ENCODE peak calls at places on chromosomes 12 and 14, in four cellular contexts. N, R, L and O are unnamed samples. For H3K4me1, the result is how much of the 10 kb centered on the place peaks cover.

GRCh38 chr14:77086951-77087350 is 11.1 kb upstream of the CIPC start:
- DNase-seq in N (no peak), R (no peak), L (no peak), O (no peak)

GRCh38 chr12:33187409-33187808 is 252.2 kb downstream of the SYT10 start:
- DNase-seq in N (no peak), R (no peak), L (no peak), O (no peak)

GRCh38 chr12:54394281-54394719 is 9.8 kb upstream of the ZNF385A start:
- DNase-seq in N (peak), R (peak), L (no peak), O (peak)

GRCh38 chr12:75720807-75721206 is 209.4 kb upstream of the KRR1 start:
- DNase-seq in N (no peak), R (no peak), L (no peak), O (no peak)

GRCh38 chr14:52835122-52835903 is 43.9 kb upstream of the GNPNAT1 start:
- DNase-seq in N (no peak), R (no peak), L (no peak), O (no peak)

GRCh38 chr14:39318574-39318973 is 84.9 kb downstream of the MIA2 start:
- DNase-seq in N (no peak), R (no peak), L (no peak), O (no peak)

GRCh38 chr12:107319536-107320030 is 226.2 kb upstream of the CRY1 start:
- DNase-seq in N (no peak), R (no peak), L (no peak), O (peak)

GRCh38 chr12:117151195-117152031 is 38.9 kb downstream of the FBXO21 start:
- DNase-seq in N (peak), R (peak), L (peak), O (no peak)

GRCh38 chr12:9742665-9743064 is 9.8 kb upstream of the CLECL1 start:
- DNase-seq in N (no peak), R (peak), L (no peak), O (no peak)

GRCh38 chr12:1130164-1130563 is 139.1 kb downstream of the ERC1 start:
- DNase-seq in N (no peak), R (no peak), L (no peak), O (no peak)

GRCh38 chr14:81343166-81343565 is 57.0 kb downstream of the STON2 start:
- DNase-seq in N (no peak), R (no peak), L (no peak), O (no peak)

GRCh38 chr12:2319136-2319535 is 266.3 kb downstream of the CACNA1C start:
- DNase-seq in N (no peak), R (no peak), L (no peak), O (no peak)

GRCh38 chr12:109113661-109114321 is 2.6 kb upstream of the ACACB start:
- DNase-seq in N (no peak), R (no peak), L (no peak), O (no peak)
- H3K27ac ChIP-seq in N (no peak), R (peak), L (peak), O (no peak)

DNA sequence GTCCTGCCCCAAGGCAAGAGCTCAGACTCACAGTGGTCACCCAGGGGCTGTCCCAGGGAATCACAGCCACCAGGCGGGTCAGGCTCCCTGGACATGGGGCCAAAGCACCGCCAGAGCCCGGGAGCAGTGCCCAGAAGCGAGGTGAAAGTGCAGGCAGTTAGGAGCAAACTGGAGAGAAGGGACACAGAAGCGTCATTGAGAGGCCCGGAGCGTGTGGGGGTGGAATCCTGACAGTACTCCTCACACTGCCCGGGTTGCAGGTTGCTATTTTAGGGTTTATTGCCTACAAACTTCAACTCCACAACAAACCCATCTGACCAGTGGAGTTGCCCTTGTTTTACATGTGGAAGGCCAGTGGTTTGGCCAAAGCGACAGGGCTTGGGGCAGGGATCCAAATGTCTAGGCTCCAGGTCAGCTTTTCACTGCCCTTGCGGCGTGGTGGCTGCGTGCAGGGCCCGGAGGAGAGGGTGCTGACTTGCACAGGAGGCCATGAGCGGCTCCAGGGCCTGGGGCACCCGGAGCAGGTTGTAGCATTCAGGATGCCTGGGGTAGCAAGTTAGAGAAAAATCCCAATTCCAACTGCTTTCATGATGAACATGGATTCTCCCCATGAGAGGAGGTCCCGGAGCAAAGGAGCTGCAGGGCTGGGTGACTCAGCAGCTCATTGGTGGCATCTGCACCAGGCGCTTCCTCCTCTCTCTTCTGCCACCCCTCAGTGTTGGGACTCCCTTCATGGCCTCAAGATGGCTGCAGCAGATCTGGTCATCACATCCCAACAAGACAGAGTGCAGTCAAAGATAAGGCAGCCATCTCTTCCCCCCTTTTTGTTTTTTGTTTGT is 112.3 kb upstream of the NCOR2 start:
- DNase-seq in N (peak), R (peak), L (peak), O (no peak)
- H3K4me1 ChIP-seq in N (half or more), R (under half), L (half or more), O (under half)

DNA sequence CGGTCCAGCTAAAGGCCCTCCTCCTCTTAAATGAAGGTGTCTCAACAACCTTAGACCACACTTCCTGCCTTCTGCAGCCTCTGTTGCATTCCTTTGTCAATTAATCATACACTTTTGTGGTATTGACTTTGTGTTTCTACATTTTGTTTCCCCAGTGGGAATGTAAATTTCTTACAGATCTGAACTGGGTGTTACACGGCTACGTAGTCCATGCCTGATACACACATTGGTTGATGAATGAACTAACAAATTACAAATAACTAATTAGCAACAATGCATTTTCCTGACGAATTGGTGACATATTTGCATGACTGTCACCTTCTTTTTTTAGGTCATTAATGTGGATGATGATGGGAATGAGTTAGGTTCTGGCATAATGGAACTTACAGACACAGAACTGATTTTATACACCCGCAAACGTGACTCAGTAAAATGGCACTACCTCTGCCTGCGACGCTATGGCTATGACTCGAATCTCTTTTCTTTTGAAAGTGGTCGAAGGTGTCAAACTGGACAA is 15.2 kb upstream of the CCT2 start:
- DNase-seq in N (no peak), R (no peak), L (no peak), O (no peak)
- H3K27ac ChIP-seq in N (no peak), R (no peak), L (no peak), O (peak)

GRCh38 chr12:132411457-132411856 is 78.5 kb upstream of the FBRSL1 start:
- DNase-seq in N (no peak), R (no peak), L (no peak), O (no peak)
- H3K4me1 ChIP-seq in N (under half), R (under half), L (under half), O (under half)

DNA sequence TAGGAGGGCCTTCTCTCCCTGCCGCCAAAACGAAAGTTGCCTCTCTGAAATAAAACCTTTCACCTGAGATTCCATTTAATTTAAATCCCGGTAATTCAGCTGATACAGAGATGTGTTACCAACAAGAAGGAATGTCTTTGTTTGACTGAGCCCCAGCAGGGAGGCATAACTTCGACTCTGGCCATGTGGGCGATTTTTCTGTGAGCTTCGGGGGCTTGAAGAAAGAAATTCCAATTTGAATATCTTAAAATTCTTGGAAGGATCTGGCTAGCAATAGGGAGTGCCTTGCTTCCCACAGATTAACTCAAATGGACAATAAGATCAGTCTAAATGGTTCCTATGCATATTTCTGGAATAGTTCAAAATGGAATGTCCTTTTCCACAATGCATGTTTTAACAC is 252.5 kb upstream of the TMPO start:
- DNase-seq in N (no peak), R (no peak), L (no peak), O (no peak)
- H3K27ac ChIP-seq in N (peak), R (no peak), L (no peak), O (no peak)

GRCh38 chr12:4826909-4827308 is 82.8 kb upstream of the KCNA1 start:
- DNase-seq in N (no peak), R (no peak), L (no peak), O (no peak)
- H3K4me1 ChIP-seq in N (under half), R (under half), L (under half), O (half or more)

GRCh38 chr12:12744556-12745305 is 27.6 kb downstream of the CDKN1B start:
- DNase-seq in N (no peak), R (no peak), L (no peak), O (no peak)

GRCh38 chr12:12747281-12747680 is 30.1 kb downstream of the CDKN1B start:
- DNase-seq in N (no peak), R (no peak), L (no peak), O (no peak)

GRCh38 chr12:12736759-12737676 is 19.9 kb downstream of the CDKN1B start:
- DNase-seq in N (no peak), R (no peak), L (no peak), O (peak)

GRCh38 chr12:12745576-12746211 is 28.5 kb downstream of the CDKN1B start:
- DNase-seq in N (no peak), R (no peak), L (no peak), O (no peak)

DNA sequence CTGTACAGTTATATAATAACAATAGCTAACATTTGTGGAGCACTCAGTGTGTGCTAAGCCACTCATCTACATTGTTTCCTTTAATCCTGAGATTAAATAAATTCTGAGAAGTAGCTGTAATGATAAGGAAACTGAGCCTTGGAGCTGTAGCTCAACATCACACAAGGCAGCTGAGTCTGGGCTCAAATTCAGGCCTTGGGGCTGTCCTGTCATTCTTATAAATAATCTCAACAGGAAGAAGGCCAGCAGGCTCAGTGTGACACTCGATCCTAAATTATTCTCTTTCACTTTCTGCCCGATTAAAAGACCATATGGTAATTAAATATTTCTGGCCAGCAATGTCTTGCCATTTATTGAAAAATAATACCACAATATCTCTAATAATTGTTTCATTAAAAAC is 24.5 kb downstream of the CDKN1B start:
- DNase-seq in N (peak), R (no peak), L (no peak), O (no peak)
- H3K27ac ChIP-seq in N (peak), R (no peak), L (peak), O (no peak)

GRCh38 chr14:43316427-43316826 is 1190.7 kb downstream of the FSCB start:
- DNase-seq in N (no peak), R (no peak), L (no peak), O (no peak)
- H3K4me1 ChIP-seq in N (under half), R (under half), L (under half), O (under half)